ENCODE peak calls at places on chromosome 10, in seven cellular contexts. Y is psoas muscle; L is activated T-helper 1 cell treated with anti-CD3 and anti-CD28 coated beads, Interleukin-12 subunit alpha, Interleukin-12 subunit beta, Interleukin-2, Interleukin-4 antibody, amounts not matched to agents 30 ng/mL and 10 ng/mL and 1 ng/mL, durations not matched to agents 14 hours and 24 hours and 36 hours; P is head of caudate nucleus; S is heart right ventricle; C is COR-L47; A is amniotic stem cell. X is an unnamed sample.

GRCh38 chr10:15163261-15163864 is 5.1 kb downstream of the NMT2 start:
- DNase-seq in Y (no peak), L (no peak), P (no peak), S (no peak), C (no peak), A (no peak), X (no peak)

GRCh38 chr10:121631296-121631695 is 33.1 kb upstream of the FGFR2 start:
- DNase-seq in Y (no peak), L (no peak), P (no peak), S (no peak), C (no peak), A (no peak), X (no peak)

GRCh38 chr10:22252286-22252800 is 34.5 kb upstream of the EBLN1 start:
- DNase-seq in Y (peak; percentile 84), L (no peak), P (peak; percentile 52), S (peak; percentile 61), C (peak; percentile 11), A (no peak), X (no peak)

GRCh38 chr10:119314486-119314885 is 107.1 kb downstream of the GRK5 start:
- DNase-seq in Y (no peak), L (no peak), P (no peak), S (no peak), C (no peak), A (no peak), X (no peak)

GRCh38 chr10:127736915-127737562 is at the start of gene FOXI2:
- DNase-seq in Y (no peak), L (no peak), P (no peak), S (peak; percentile 16), C (no peak), A (no peak), X (no peak)

GRCh38 chr10:95394161-95394880 is 103.5 kb upstream of the PDLIM1 start:
- DNase-seq in Y (no peak), L (peak; percentile 3), P (peak; percentile 51), S (no peak), C (no peak), A (no peak), X (no peak)

GRCh38 chr10:32692174-32692573 is 246.2 kb downstream of the CCDC7 start:
- DNase-seq in Y (no peak), L (no peak), P (no peak), S (no peak), C (no peak), A (no peak), X (peak; percentile 41)

GRCh38 chr10:76874896-76875295 is 762.7 kb downstream of the KCNMA1 start:
- DNase-seq in Y (no peak), L (no peak), P (no peak), S (no peak), C (no peak), A (no peak), X (no peak)

GRCh38 chr10:82980321-82980720 is 1105.3 kb downstream of the NRG3 start:
- DNase-seq in Y (no peak), L (no peak), P (no peak), S (no peak), C (no peak), A (no peak), X (no peak)

GRCh38 chr10:130207205-130207604 is 71.0 kb downstream of the GLRX3 start:
- DNase-seq in Y (no peak), L (no peak), P (no peak), S (no peak), C (no peak), A (no peak), X (no peak)

GRCh38 chr10:52280051-52280450 is 34.0 kb upstream of the DKK1 start:
- DNase-seq in Y (no peak), L (no peak), P (no peak), S (no peak), C (no peak), A (no peak), X (no peak)

GRCh38 chr10:11881477-11882417 is 58.6 kb downstream of the PROSER2 start:
- DNase-seq in Y (no peak), L (no peak), P (no peak), S (no peak), C (no peak), A (no peak), X (no peak)

GRCh38 chr10:13054844-13055243 is 45.1 kb upstream of the OPTN start:
- DNase-seq in Y (no peak), L (no peak), P (no peak), S (no peak), C (no peak), A (no peak), X (no peak)

GRCh38 chr10:117807441-117807840 is 239.3 kb downstream of the RAB11FIP2 start:
- DNase-seq in Y (no peak), L (no peak), P (no peak), S (no peak), C (no peak), A (no peak), X (no peak)

GRCh38 chr10:93245772-93246171 is 172.1 kb downstream of the CYP26A1 start:
- DNase-seq in Y (no peak), L (no peak), P (no peak), S (no peak), C (no peak), A (no peak), X (no peak)

GRCh38 chr10:84540617-84541288 is 212.4 kb downstream of the CCSER2 start:
- DNase-seq in Y (peak; percentile 73), L (peak; percentile 52), P (peak; percentile 75), S (peak; percentile 22), C (peak; percentile 28), A (peak; percentile 54), X (no peak)

GRCh38 chr10:58963101-58963534 is 213.3 kb upstream of the PHYHIPL start:
- DNase-seq in Y (no peak), L (no peak), P (peak; percentile 46), S (no peak), C (peak; percentile 23), A (no peak), X (no peak)

GRCh38 chr10:3293536-3294431 is 121.2 kb upstream of the PITRM1 start:
- DNase-seq in Y (no peak), L (no peak), P (no peak), S (no peak), C (no peak), A (no peak), X (no peak)

X was measured in non-pigmented ciliary epithelial cell.